ENCODE peak calls at places on chromosomes 4 and X, in four cellular contexts. One of them, this sample, is unnamed.

GRCh38 chr4:152456609-152457008 is 79.3 kb downstream of the FBXW7 start:
- DNase-seq in CD4-positive, alpha-beta T cell: no peak
- DNase-seq in glutamatergic neuron: no peak
- DNase-seq in activated B cell treated with CpG ODN at 0.5 μM for 24 hours: no peak
- DNase-seq in this sample: no peak

GRCh38 chrX:119726900-119727555 is 31.4 kb upstream of the SOWAHD start:
- DNase-seq in activated B cell treated with CpG ODN at 0.5 μM for 24 hours: no peak
- DNase-seq in CD4-positive, alpha-beta T cell: peak
- DNase-seq in glutamatergic neuron: no peak
- DNase-seq in this sample: no peak

GRCh38 chr4:136750898-136751297 is 781.4 kb downstream of the PCDH18 start:
- DNase-seq in activated B cell treated with CpG ODN at 0.5 μM for 24 hours: no peak
- DNase-seq in CD4-positive, alpha-beta T cell: no peak
- DNase-seq in glutamatergic neuron: no peak
- DNase-seq in this sample: no peak

GRCh38 chrX:113075521-113075920 is 234.9 kb upstream of the AMOT start:
- DNase-seq in activated B cell treated with CpG ODN at 0.5 μM for 24 hours: no peak
- DNase-seq in glutamatergic neuron: no peak
- DNase-seq in CD4-positive, alpha-beta T cell: no peak
- DNase-seq in this sample: no peak

GRCh38 chrX:136856050-136856449 is 24.5 kb downstream of the RBMX start:
- DNase-seq in activated B cell treated with CpG ODN at 0.5 μM for 24 hours: no peak
- DNase-seq in CD4-positive, alpha-beta T cell: no peak
- DNase-seq in glutamatergic neuron: no peak
- DNase-seq in this sample: no peak

GRCh38 chr4:184344899-184345572 is 127.4 kb upstream of the ENPP6 start:
- DNase-seq in CD4-positive, alpha-beta T cell: no peak
- DNase-seq in glutamatergic neuron: no peak
- DNase-seq in activated B cell treated with CpG ODN at 0.5 μM for 24 hours: no peak
- DNase-seq in this sample: no peak

GRCh38 chrX:150036181-150036580 is 97.9 kb upstream of the EOLA2 start:
- DNase-seq in CD4-positive, alpha-beta T cell: no peak
- DNase-seq in glutamatergic neuron: no peak
- DNase-seq in activated B cell treated with CpG ODN at 0.5 μM for 24 hours: no peak
- DNase-seq in this sample: no peak

GRCh38 chr4:86976801-86977485 is 42.1 kb downstream of the AFF1 start:
- DNase-seq in glutamatergic neuron: no peak
- DNase-seq in activated B cell treated with CpG ODN at 0.5 μM for 24 hours: no peak
- DNase-seq in CD4-positive, alpha-beta T cell: no peak
- DNase-seq in this sample: no peak

GRCh38 chrX:153387987-153388721 is 13.0 kb downstream of the PNMA6E start:
- DNase-seq in CD4-positive, alpha-beta T cell: no peak
- DNase-seq in glutamatergic neuron: no peak
- DNase-seq in activated B cell treated with CpG ODN at 0.5 μM for 24 hours: no peak
- DNase-seq in this sample: no peak

GRCh38 chr4:41360911-41361830 is 104.4 kb downstream of the UCHL1 start:
- DNase-seq in activated B cell treated with CpG ODN at 0.5 μM for 24 hours: no peak
- DNase-seq in glutamatergic neuron: peak
- DNase-seq in CD4-positive, alpha-beta T cell: no peak
- DNase-seq in this sample: peak

GRCh38 chrX:103847174-103847870 is 15.3 kb upstream of the RAB9B start:
- DNase-seq in CD4-positive, alpha-beta T cell: no peak
- DNase-seq in glutamatergic neuron: no peak
- DNase-seq in activated B cell treated with CpG ODN at 0.5 μM for 24 hours: no peak
- DNase-seq in this sample: no peak

GRCh38 chr4:23269583-23269982 is 576.8 kb downstream of the GBA3 start:
- DNase-seq in CD4-positive, alpha-beta T cell: no peak
- DNase-seq in glutamatergic neuron: no peak
- DNase-seq in activated B cell treated with CpG ODN at 0.5 μM for 24 hours: no peak
- DNase-seq in this sample: no peak

GRCh38 chrX:19097553-19097952 is 24.7 kb downstream of the ADGRG2 start:
- DNase-seq in activated B cell treated with CpG ODN at 0.5 μM for 24 hours: no peak
- DNase-seq in glutamatergic neuron: no peak
- DNase-seq in CD4-positive, alpha-beta T cell: no peak
- DNase-seq in this sample: no peak

GRCh38 chrX:93695981-93696380 is 22.0 kb downstream of the FAM133A start:
- DNase-seq in glutamatergic neuron: no peak
- DNase-seq in CD4-positive, alpha-beta T cell: no peak
- DNase-seq in activated B cell treated with CpG ODN at 0.5 μM for 24 hours: no peak
- DNase-seq in this sample: no peak

GRCh38 chr4:147134536-147135210 is 189.0 kb upstream of the TTC29 start:
- DNase-seq in activated B cell treated with CpG ODN at 0.5 μM for 24 hours: no peak
- DNase-seq in CD4-positive, alpha-beta T cell: no peak
- DNase-seq in glutamatergic neuron: no peak
- DNase-seq in this sample: no peak

GRCh38 chr4:173261052-173261451 is 73.1 kb downstream of the HMGB2 start:
- DNase-seq in CD4-positive, alpha-beta T cell: no peak
- DNase-seq in glutamatergic neuron: no peak
- DNase-seq in activated B cell treated with CpG ODN at 0.5 μM for 24 hours: no peak
- DNase-seq in this sample: no peak

GRCh38 chr4:173257732-173258717 is 76.1 kb downstream of the HMGB2 start:
- DNase-seq in activated B cell treated with CpG ODN at 0.5 μM for 24 hours: no peak
- DNase-seq in glutamatergic neuron: peak
- DNase-seq in CD4-positive, alpha-beta T cell: peak
- DNase-seq in this sample: peak

GRCh38 chr4:173256825-173257224 is 77.3 kb downstream of the HMGB2 start:
- DNase-seq in CD4-positive, alpha-beta T cell: no peak
- DNase-seq in glutamatergic neuron: no peak
- DNase-seq in activated B cell treated with CpG ODN at 0.5 μM for 24 hours: no peak
- DNase-seq in this sample: no peak

GRCh38 chr4:173258866-173259265 is 75.3 kb downstream of the HMGB2 start:
- DNase-seq in CD4-positive, alpha-beta T cell: no peak
- DNase-seq in glutamatergic neuron: no peak
- DNase-seq in activated B cell treated with CpG ODN at 0.5 μM for 24 hours: no peak
- DNase-seq in this sample: no peak

DNA sequence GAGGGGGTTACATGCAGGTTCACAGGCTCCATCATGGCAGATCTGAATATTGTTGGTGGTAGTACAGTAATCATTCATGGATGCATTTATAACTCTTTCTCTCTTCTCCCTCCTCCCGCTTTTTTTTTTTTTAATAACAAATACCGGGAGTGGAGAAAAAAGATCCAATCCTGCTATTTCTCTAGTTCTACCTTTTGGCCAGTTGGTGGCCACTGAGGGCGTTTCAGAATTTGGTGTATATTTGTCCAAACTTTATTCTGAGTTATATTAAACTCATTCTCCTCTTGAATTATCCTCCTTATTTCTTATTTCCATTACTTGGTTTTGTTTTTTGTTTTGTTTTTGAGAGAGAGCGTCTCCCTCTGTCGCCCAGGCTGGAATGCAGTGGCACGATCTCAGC is 74.8 kb downstream of the HMGB2 start:
- DNase-seq in glutamatergic neuron: no peak
- DNase-seq in activated B cell treated with CpG ODN at 0.5 μM for 24 hours: no peak
- DNase-seq in CD4-positive, alpha-beta T cell: no peak
- DNase-seq in this sample: no peak
- TF ChIP-seq CTCF in glutamatergic neuron: peak
- TF ChIP-seq CTCF in activated B cell treated with CpG ODN at 0.5 μM for 24 hours: no peak
- TF ChIP-seq CTCF in CD4-positive, alpha-beta T cell: no peak
- TF ChIP-seq CTCF in this sample: no peak

GRCh38 chr4:16642897-16643296 is 255.5 kb downstream of the LDB2 start:
- DNase-seq in CD4-positive, alpha-beta T cell: no peak
- DNase-seq in glutamatergic neuron: no peak
- DNase-seq in activated B cell treated with CpG ODN at 0.5 μM for 24 hours: no peak
- DNase-seq in this sample: no peak
- TF ChIP-seq CTCF in CD4-positive, alpha-beta T cell: no peak
- TF ChIP-seq CTCF in glutamatergic neuron: no peak
- TF ChIP-seq CTCF in activated B cell treated with CpG ODN at 0.5 μM for 24 hours: no peak
- TF ChIP-seq CTCF in this sample: no peak

GRCh38 chrX:101799387-101799786 is 132.4 kb downstream of the ZMAT1 start:
- DNase-seq in glutamatergic neuron: peak
- DNase-seq in activated B cell treated with CpG ODN at 0.5 μM for 24 hours: peak
- DNase-seq in CD4-positive, alpha-beta T cell: peak
- DNase-seq in this sample: peak
- TF ChIP-seq CTCF in glutamatergic neuron: peak
- TF ChIP-seq CTCF in activated B cell treated with CpG ODN at 0.5 μM for 24 hours: peak
- TF ChIP-seq CTCF in CD4-positive, alpha-beta T cell: peak
- TF ChIP-seq CTCF in this sample: peak

GRCh38 chrX:38305971-38306370 is 21.3 kb downstream of the RPGR start:
- DNase-seq in CD4-positive, alpha-beta T cell: no peak
- DNase-seq in glutamatergic neuron: no peak
- DNase-seq in activated B cell treated with CpG ODN at 0.5 μM for 24 hours: no peak
- DNase-seq in this sample: no peak

GRCh38 chrX:38304010-38304409 is 23.3 kb downstream of the RPGR start:
- DNase-seq in activated B cell treated with CpG ODN at 0.5 μM for 24 hours: no peak
- DNase-seq in CD4-positive, alpha-beta T cell: no peak
- DNase-seq in glutamatergic neuron: no peak
- DNase-seq in this sample: no peak
- TF ChIP-seq CTCF in activated B cell treated with CpG ODN at 0.5 μM for 24 hours: no peak
- TF ChIP-seq CTCF in CD4-positive, alpha-beta T cell: no peak
- TF ChIP-seq CTCF in glutamatergic neuron: no peak
- TF ChIP-seq CTCF in this sample: no peak

DNA sequence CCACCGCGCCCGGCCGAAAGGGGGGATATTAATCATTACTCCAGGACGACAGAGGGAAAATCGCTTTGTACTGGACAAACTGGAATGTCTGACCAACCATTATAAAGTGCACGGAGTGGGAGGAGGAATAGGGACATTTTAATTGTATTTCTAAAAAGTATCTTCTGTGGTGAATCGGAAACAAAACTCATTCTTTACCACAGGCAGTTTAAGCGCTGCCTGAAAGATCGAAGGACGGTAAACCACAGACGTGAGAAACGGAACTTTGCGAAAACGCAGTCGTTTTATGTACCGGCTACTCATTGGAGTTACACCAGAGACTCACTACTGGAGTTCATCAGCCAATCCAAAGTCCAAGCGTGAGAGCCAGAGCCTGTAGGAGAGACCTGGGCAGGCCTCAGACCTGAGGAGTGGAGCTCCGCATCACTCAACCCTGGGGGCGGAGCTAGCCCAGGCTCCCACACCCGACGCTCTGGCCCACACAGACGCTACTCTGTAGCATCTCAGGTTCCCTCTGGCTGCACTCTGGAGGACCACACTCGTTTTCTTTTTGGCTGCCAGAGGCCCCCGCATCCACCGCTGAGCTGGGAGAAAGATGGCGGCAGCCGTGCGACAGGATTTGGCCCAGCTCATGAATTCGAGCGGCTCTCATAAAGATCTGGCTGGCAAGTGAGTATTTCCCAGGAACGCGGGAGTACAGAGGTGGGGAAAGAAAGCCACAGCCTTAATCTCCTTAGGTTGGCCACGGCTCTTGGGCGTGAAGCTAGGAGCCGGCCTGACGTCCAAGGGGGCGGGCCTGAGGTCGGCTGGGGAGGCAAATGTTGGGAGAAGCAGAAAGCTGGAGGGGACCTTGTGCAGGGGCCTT is at the start of gene COPS4:
- DNase-seq in glutamatergic neuron: peak
- DNase-seq in CD4-positive, alpha-beta T cell: peak
- DNase-seq in activated B cell treated with CpG ODN at 0.5 μM for 24 hours: peak
- DNase-seq in this sample: peak
- TF ChIP-seq CTCF in glutamatergic neuron: no peak
- TF ChIP-seq CTCF in CD4-positive, alpha-beta T cell: no peak
- TF ChIP-seq CTCF in activated B cell treated with CpG ODN at 0.5 μM for 24 hours: no peak
- TF ChIP-seq CTCF in this sample: peak